ENCODE peak calls at places on chromosome 1, in ten cellular contexts. One of them, this sample, is unnamed.

GRCh38 chr1:234320549-234320948 is 52.7 kb upstream of the COA6 start:
- DNase-seq in naive thymus-derived CD4-positive, alpha-beta T cell: no peak
- DNase-seq in M059J: no peak
- DNase-seq in NAMALWA: no peak
- DNase-seq in A673: no peak
- DNase-seq in tibial nerve: no peak
- DNase-seq in left lung: no peak
- DNase-seq in hepatic stellate cell: no peak
- DNase-seq in heart left ventricle: no peak
- DNase-seq in lung: no peak
- DNase-seq in this sample: no peak

GRCh38 chr1:244865028-244865371 is 657 bp upstream of the HNRNPU start:
- DNase-seq in left lung: no peak
- DNase-seq in lung: peak; percentile 34
- DNase-seq in NAMALWA: no peak
- DNase-seq in M059J: peak; percentile 34
- DNase-seq in tibial nerve: no peak
- DNase-seq in naive thymus-derived CD4-positive, alpha-beta T cell: peak; percentile 26
- DNase-seq in heart left ventricle: peak; percentile 49
- DNase-seq in A673: peak; percentile 65
- DNase-seq in hepatic stellate cell: no peak
- DNase-seq in this sample: peak; percentile 70

GRCh38 chr1:116842654-116843053 is 67.1 kb upstream of the PTGFRN start:
- DNase-seq in hepatic stellate cell: no peak
- DNase-seq in left lung: no peak
- DNase-seq in lung: no peak
- DNase-seq in tibial nerve: no peak
- DNase-seq in naive thymus-derived CD4-positive, alpha-beta T cell: no peak
- DNase-seq in NAMALWA: no peak
- DNase-seq in heart left ventricle: no peak
- DNase-seq in A673: no peak
- DNase-seq in M059J: no peak
- DNase-seq in this sample: peak; percentile 16

GRCh38 chr1:37676281-37677243 is 15.8 kb upstream of the CDCA8 start:
- DNase-seq in naive thymus-derived CD4-positive, alpha-beta T cell: no peak
- DNase-seq in M059J: no peak
- DNase-seq in hepatic stellate cell: no peak
- DNase-seq in tibial nerve: no peak
- DNase-seq in lung: no peak
- DNase-seq in A673: no peak
- DNase-seq in heart left ventricle: no peak
- DNase-seq in left lung: no peak
- DNase-seq in NAMALWA: peak; percentile 38
- DNase-seq in this sample: no peak

GRCh38 chr1:31605908-31606427 is 11.5 kb upstream of the HCRTR1 start:
- DNase-seq in M059J: peak; percentile 49
- DNase-seq in lung: no peak
- DNase-seq in NAMALWA: peak; percentile 60
- DNase-seq in tibial nerve: no peak
- DNase-seq in heart left ventricle: no peak
- DNase-seq in A673: no peak
- DNase-seq in hepatic stellate cell: no peak
- DNase-seq in left lung: no peak
- DNase-seq in naive thymus-derived CD4-positive, alpha-beta T cell: peak; percentile 43
- DNase-seq in this sample: peak; percentile 80

GRCh38 chr1:80217377-80217986 is 1211.0 kb upstream of the ADGRL4 start:
- DNase-seq in left lung: no peak
- DNase-seq in NAMALWA: peak; percentile 50
- DNase-seq in tibial nerve: no peak
- DNase-seq in heart left ventricle: no peak
- DNase-seq in lung: no peak
- DNase-seq in A673: peak; percentile 62
- DNase-seq in M059J: peak; percentile 12
- DNase-seq in naive thymus-derived CD4-positive, alpha-beta T cell: no peak
- DNase-seq in hepatic stellate cell: peak; percentile 4
- DNase-seq in this sample: peak; percentile 41

GRCh38 chr1:218401896-218402770 is 57.0 kb downstream of the TGFB2 start:
- DNase-seq in hepatic stellate cell: no peak
- DNase-seq in M059J: no peak
- DNase-seq in lung: no peak
- DNase-seq in heart left ventricle: no peak
- DNase-seq in tibial nerve: no peak
- DNase-seq in left lung: no peak
- DNase-seq in NAMALWA: no peak
- DNase-seq in A673: peak; percentile 84
- DNase-seq in naive thymus-derived CD4-positive, alpha-beta T cell: no peak
- DNase-seq in this sample: no peak

GRCh38 chr1:2213576-2214505 is 14.3 kb upstream of the SKI start:
- DNase-seq in A673: no peak
- DNase-seq in left lung: peak; percentile 84
- DNase-seq in tibial nerve: peak; percentile 80
- DNase-seq in NAMALWA: no peak
- DNase-seq in hepatic stellate cell: peak; percentile 84
- DNase-seq in lung: no peak
- DNase-seq in heart left ventricle: peak; percentile 92
- DNase-seq in M059J: no peak
- DNase-seq in naive thymus-derived CD4-positive, alpha-beta T cell: no peak
- DNase-seq in this sample: no peak

GRCh38 chr1:202234331-202235002 is 40.9 kb downstream of the LGR6 start:
- DNase-seq in heart left ventricle: no peak
- DNase-seq in hepatic stellate cell: peak; percentile 46
- DNase-seq in left lung: no peak
- DNase-seq in A673: peak; percentile 14
- DNase-seq in M059J: no peak
- DNase-seq in lung: no peak
- DNase-seq in NAMALWA: no peak
- DNase-seq in tibial nerve: no peak
- DNase-seq in naive thymus-derived CD4-positive, alpha-beta T cell: no peak
- DNase-seq in this sample: no peak

This sample was measured in Karpas-422.